ENCODE peak calls at places on chromosomes 16 and 17, in ten cellular contexts. W is amniotic stem cell; T is activated naive CD4-positive, alpha-beta T cell treated with anti-CD3 and anti-CD28 coated beads, Interleukin-2, amount 50 U/mL, for 16 hours; S is GM12892; U is left kidney; J is T-cell; E is CD4-positive, alpha-beta T cell; I is transverse colon; G is T-helper 1 cell; Y is NCI-H460. D is an unnamed sample.

GRCh38 chr17:77738666-77739531 is 219.6 kb upstream of the TNRC6C start:
- DNase-seq in W (no peak), T (no peak), S (no peak), U (no peak), J (no peak), E (no peak), I (no peak), G (no peak), Y (no peak), D (no peak)

GRCh38 chr17:66507103-66507923 is 204.9 kb downstream of the PRKCA start:
- DNase-seq in W (no peak), T (no peak), S (no peak), U (no peak), J (no peak), E (no peak), I (no peak), G (peak; percentile 50), Y (peak; percentile 38), D (no peak)

GRCh38 chr16:54446639-54447038 is 160.1 kb upstream of the IRX3 start:
- DNase-seq in W (no peak), T (no peak), S (no peak), U (peak; percentile 74), J (no peak), E (no peak), I (no peak), G (no peak), Y (peak; percentile 62), D (peak; percentile 55)

GRCh38 chr16:52070341-52071057 is 476.4 kb downstream of the TOX3 start:
- DNase-seq in W (no peak), T (no peak), S (no peak), U (no peak), J (no peak), E (no peak), I (no peak), G (no peak), Y (no peak), D (no peak)

GRCh38 chr17:58317421-58318064 is 11.1 kb downstream of the TSPOAP1 start:
- DNase-seq in W (no peak), T (peak; percentile 73), S (peak; percentile 74), U (peak; percentile 75), J (peak; percentile 66), E (peak; percentile 59), I (peak; percentile 69), G (peak; percentile 84), Y (peak; percentile 24), D (no peak)

GRCh38 chr16:81451753-81452680 is 7.4 kb downstream of the CMIP start:
- DNase-seq in W (no peak), T (peak; percentile 55), S (no peak), U (peak; percentile 56), J (peak; percentile 61), E (peak; percentile 19), I (peak; percentile 69), G (peak; percentile 51), Y (no peak), D (no peak)

GRCh38 chr17:31072186-31072585 is 22.6 kb upstream of the NF1 start:
- DNase-seq in W (no peak), T (no peak), S (no peak), U (peak; percentile 62), J (no peak), E (no peak), I (no peak), G (no peak), Y (no peak), D (no peak)

GRCh38 chr17:40561871-40562611 is 3.2 kb downstream of the CCR7 start:
- DNase-seq in W (no peak), T (peak; percentile 65), S (no peak), U (no peak), J (peak; percentile 67), E (no peak), I (no peak), G (peak; percentile 87), Y (no peak), D (no peak)

GRCh38 chr16:23700509-23700908 is 12.5 kb downstream of the ERN2 start:
- DNase-seq in W (no peak), T (no peak), S (no peak), U (peak; percentile 68), J (no peak), E (no peak), I (peak; percentile 56), G (no peak), Y (no peak), D (no peak)

GRCh38 chr17:61657338-61657737 is 66.3 kb upstream of the NACA2 start:
- DNase-seq in W (no peak), T (no peak), S (no peak), U (no peak), J (no peak), E (no peak), I (no peak), G (no peak), Y (no peak), D (no peak)

GRCh38 chr16:4266372-4266771 is 6.5 kb downstream of the TFAP4 start:
- DNase-seq in W (no peak), T (no peak), S (no peak), U (no peak), J (no peak), E (no peak), I (no peak), G (no peak), Y (no peak), D (no peak)

GRCh38 chr17:77622627-77623026 is 335.9 kb upstream of the TNRC6C start:
- DNase-seq in W (no peak), T (no peak), S (no peak), U (no peak), J (no peak), E (no peak), I (no peak), G (no peak), Y (no peak), D (no peak)

GRCh38 chr17:80307994-80308671 is 47.5 kb downstream of the RNF213 start:
- DNase-seq in W (no peak), T (no peak), S (no peak), U (no peak), J (no peak), E (no peak), I (no peak), G (no peak), Y (no peak), D (no peak)

GRCh38 chr16:11629071-11630030 is 38.9 kb upstream of the SNN start:
- DNase-seq in W (no peak), T (peak; percentile 20), S (no peak), U (no peak), J (no peak), E (no peak), I (no peak), G (no peak), Y (no peak), D (no peak)

GRCh38 chr17:74859439-74860228 is at the start of gene GRIN2C:
- DNase-seq in W (no peak), T (peak; percentile 50), S (no peak), U (peak; percentile 41), J (no peak), E (peak; percentile 22), I (no peak), G (no peak), Y (no peak), D (no peak)

GRCh38 chr16:4913774-4914525 is 23.0 kb downstream of the PPL start:
- DNase-seq in W (no peak), T (no peak), S (no peak), U (no peak), J (no peak), E (no peak), I (no peak), G (no peak), Y (no peak), D (no peak)

GRCh38 chr16:50644730-50645129 is 36.4 kb downstream of the SNX20 start:
- DNase-seq in W (no peak), T (peak; percentile 43), S (no peak), U (peak; percentile 56), J (peak; percentile 28), E (peak; percentile 30), I (peak; percentile 26), G (peak; percentile 13), Y (peak; percentile 4), D (peak; percentile 11)

GRCh38 chr16:81996664-81997529 is 14.4 kb downstream of the SDR42E1 start:
- DNase-seq in W (no peak), T (no peak), S (no peak), U (peak; percentile 25), J (no peak), E (no peak), I (no peak), G (no peak), Y (peak; percentile 51), D (no peak)

GRCh38 chr17:73722163-73722562 is 77.9 kb upstream of the SDK2 start:
- DNase-seq in W (no peak), T (no peak), S (no peak), U (no peak), J (peak; percentile 56), E (peak; percentile 63), I (no peak), G (peak; percentile 50), Y (no peak), D (no peak)

GRCh38 chr16:80014241-80014939 is 413.9 kb upstream of the MAF start:
- DNase-seq in W (no peak), T (no peak), S (no peak), U (no peak), J (no peak), E (no peak), I (no peak), G (no peak), Y (no peak), D (no peak)

GRCh38 chr16:3503513-3503912 is 2.7 kb downstream of the CLUAP1 start:
- DNase-seq in W (no peak), T (peak; percentile 44), S (no peak), U (no peak), J (peak; percentile 43), E (peak; percentile 56), I (no peak), G (peak; percentile 91), Y (no peak), D (no peak)

GRCh38 chr16:84040823-84041391 is 1.7 kb downstream of the SLC38A8 start:
- DNase-seq in W (no peak), T (no peak), S (no peak), U (peak; percentile 71), J (no peak), E (no peak), I (no peak), G (no peak), Y (no peak), D (no peak)

GRCh38 chr16:69240336-69240735 is 53.4 kb downstream of the SNTB2 start:
- DNase-seq in W (no peak), T (no peak), S (no peak), U (no peak), J (no peak), E (no peak), I (no peak), G (no peak), Y (no peak), D (no peak)

GRCh38 chr16:87132361-87133014 is 184.7 kb downstream of the C16orf95 start:
- DNase-seq in W (peak; percentile 62), T (no peak), S (no peak), U (peak; percentile 76), J (no peak), E (no peak), I (no peak), G (no peak), Y (no peak), D (peak; percentile 20)

GRCh38 chr17:61235821-61236197 is 163.8 kb upstream of the TBX2 start:
- DNase-seq in W (no peak), T (no peak), S (no peak), U (peak; percentile 66), J (no peak), E (no peak), I (no peak), G (no peak), Y (no peak), D (no peak)

GRCh38 chr17:44350733-44351226 is 5.7 kb downstream of the GRN start:
- DNase-seq in W (no peak), T (peak; percentile 79), S (peak; percentile 89), U (peak; percentile 86), J (peak; percentile 59), E (peak; percentile 61), I (peak; percentile 71), G (peak; percentile 60), Y (peak; percentile 59), D (no peak)

GRCh38 chr16:57539072-57539796 is 2.9 kb upstream of the CCDC102A start:
- DNase-seq in W (no peak), T (no peak), S (no peak), U (no peak), J (no peak), E (no peak), I (no peak), G (peak; percentile 68), Y (no peak), D (no peak)

GRCh38 chr17:66647391-66647983 is 187.4 kb upstream of the CACNG5 start:
- DNase-seq in W (no peak), T (no peak), S (no peak), U (no peak), J (no peak), E (no peak), I (peak; percentile 29), G (no peak), Y (no peak), D (no peak)

D was measured in caudate nucleus.